ENCODE peak calls at places on chromosome 12, in seven cellular contexts. J is CD14-positive monocyte, E is WTC11, N is astrocyte of the spinal cord, G is fibroblast of lung, R is WERI-Rb-1, F is PC-9. M is an unnamed sample.

GRCh38 chr12:5200276-5201087 is 156.8 kb downstream of the KCNA5 start:
- DNase-seq in E (peak), J (no peak), F (peak), G (peak), R (peak), N (no peak), M (no peak)

GRCh38 chr12:58363971-58364370 is 422.6 kb downstream of the ATP23 start:
- DNase-seq in F (no peak), R (no peak), N (no peak), E (no peak), G (peak), J (no peak), M (no peak)

GRCh38 chr12:65670775-65671174 is 153.5 kb upstream of the HMGA2 start:
- DNase-seq in E (no peak), F (peak), G (no peak), J (no peak), N (peak), R (no peak), M (no peak)

GRCh38 chr12:103547929-103548328 is 39.1 kb upstream of the STAB2 start:
- DNase-seq in R (peak), G (no peak), E (peak), F (no peak), J (no peak), N (no peak), M (no peak)

GRCh38 chr12:2239376-2240010 is 186.7 kb downstream of the CACNA1C start:
- DNase-seq in E (no peak), J (no peak), N (no peak), F (no peak), R (no peak), G (peak), M (no peak)

GRCh38 chr12:59079472-59079871 is 159.2 kb upstream of the LRIG3 start:
- DNase-seq in N (no peak), F (no peak), E (no peak), J (no peak), R (no peak), G (no peak), M (no peak)

GRCh38 chr12:100248886-100249285 is 18.0 kb downstream of the DEPDC4 start:
- DNase-seq in G (no peak), F (no peak), R (no peak), E (no peak), J (no peak), N (no peak), M (no peak)

GRCh38 chr12:26847431-26847830 is 14.4 kb upstream of the ITPR2 start:
- DNase-seq in F (no peak), J (no peak), G (no peak), E (no peak), N (no peak), R (no peak), M (no peak)

GRCh38 chr12:58414398-58414871 is 473.1 kb downstream of the ATP23 start:
- DNase-seq in F (no peak), R (no peak), J (no peak), E (no peak), N (peak), G (peak), M (no peak)

GRCh38 chr12:110656071-110656655 is 32.8 kb downstream of the HVCN1 start:
- DNase-seq in E (no peak), F (no peak), G (no peak), N (no peak), R (no peak), J (no peak), M (no peak)

GRCh38 chr12:6915023-6915788 is 826 bp downstream of the ENO2 start:
- DNase-seq in F (no peak), R (peak), E (peak), G (no peak), N (no peak), J (no peak), M (no peak)

GRCh38 chr12:23630524-23630923 is 318.9 kb downstream of the SOX5 start:
- DNase-seq in F (no peak), E (no peak), N (no peak), G (no peak), R (no peak), J (no peak), M (no peak)

GRCh38 chr12:27572486-27573255 is 48.7 kb downstream of the PPFIBP1 start:
- DNase-seq in G (peak), N (peak), E (no peak), J (no peak), F (no peak), R (no peak), M (no peak)

GRCh38 chr12:7431993-7432685 is 11.8 kb downstream of the CD163L1 start:
- DNase-seq in F (no peak), R (no peak), E (no peak), G (no peak), N (no peak), J (no peak), M (no peak)

GRCh38 chr12:57127101-57127709 is 1.1 kb upstream of the LRP1 start:
- DNase-seq in R (peak), F (peak), E (peak), J (no peak), N (no peak), G (peak), M (no peak)

GRCh38 chr12:75754698-75755097 is 243.3 kb upstream of the KRR1 start:
- DNase-seq in N (no peak), E (no peak), J (no peak), R (no peak), F (no peak), G (no peak), M (no peak)

DNA sequence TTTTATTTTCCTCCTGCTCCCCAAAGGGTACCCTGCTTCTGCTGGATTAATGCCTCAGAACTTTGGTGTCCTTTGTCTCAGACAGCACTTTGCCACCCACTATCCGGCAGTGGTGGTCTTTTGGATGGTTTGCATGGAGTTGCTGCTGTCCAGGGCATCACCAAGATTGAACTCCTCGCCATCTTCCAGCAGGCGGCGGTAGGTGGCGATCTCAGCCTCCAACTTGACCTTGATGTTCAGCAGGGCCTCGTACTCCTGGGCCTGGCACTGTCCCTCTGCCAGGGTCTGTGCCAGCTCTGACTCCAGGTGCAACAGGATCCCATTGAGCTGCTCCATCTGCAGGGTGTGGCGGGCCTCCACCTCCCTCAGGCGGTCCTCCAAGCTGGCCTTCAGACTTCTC is 9.4 kb upstream of the NOPCHAP1 start:
- DNase-seq in F (no peak), R (no peak), N (no peak), J (no peak), G (no peak), E (no peak), M (no peak)
- TF ChIP-seq CTCF in F (no peak), R (no peak), N (peak), J (no peak), G (no peak), E (no peak), M (no peak)

GRCh38 chr12:51364026-51364425 is 17.5 kb upstream of the CELA1 start:
- DNase-seq in F (no peak), G (no peak), N (no peak), R (no peak), E (no peak), J (no peak), M (no peak)
- TF ChIP-seq CTCF in F (no peak), G (no peak), N (no peak), R (no peak), E (no peak), J (no peak), M (no peak)

GRCh38 chr12:53048780-53049401 is 974 bp upstream of the TNS2 start:
- DNase-seq in F (no peak), R (no peak), E (peak), G (peak), N (peak), J (no peak), M (no peak)
- TF ChIP-seq CTCF in F (no peak), R (no peak), E (no peak), G (no peak), N (no peak), J (no peak), M (no peak)

GRCh38 chr12:19185262-19185929 is 55.9 kb downstream of the PLEKHA5 start:
- DNase-seq in N (no peak), J (no peak), G (no peak), F (no peak), E (no peak), R (no peak), M (no peak)

GRCh38 chr12:19179986-19180385 is 50.5 kb downstream of the PLEKHA5 start:
- DNase-seq in G (no peak), R (no peak), N (no peak), E (no peak), J (no peak), F (no peak), M (no peak)

GRCh38 chr12:19183121-19183838 is 53.7 kb downstream of the PLEKHA5 start:
- DNase-seq in E (no peak), N (peak), G (peak), R (no peak), J (no peak), F (no peak), M (no peak)

GRCh38 chr12:19177754-19178153 is 48.2 kb downstream of the PLEKHA5 start:
- DNase-seq in J (no peak), G (peak), N (peak), R (no peak), E (no peak), F (no peak), M (no peak)

GRCh38 chr12:19181666-19182426 is 52.3 kb downstream of the PLEKHA5 start:
- DNase-seq in N (peak), F (no peak), J (no peak), G (peak), R (no peak), E (no peak), M (no peak)
- TF ChIP-seq CTCF in N (peak), F (no peak), J (peak), G (peak), R (no peak), E (no peak), M (no peak)

GRCh38 chr12:53944907-53945847 is 6.5 kb downstream of the HOXC13 start:
- DNase-seq in E (no peak), G (no peak), J (no peak), R (no peak), F (no peak), N (no peak), M (no peak)
- TF ChIP-seq CTCF in E (no peak), G (no peak), J (no peak), R (no peak), F (no peak), N (no peak), M (no peak)

DNA sequence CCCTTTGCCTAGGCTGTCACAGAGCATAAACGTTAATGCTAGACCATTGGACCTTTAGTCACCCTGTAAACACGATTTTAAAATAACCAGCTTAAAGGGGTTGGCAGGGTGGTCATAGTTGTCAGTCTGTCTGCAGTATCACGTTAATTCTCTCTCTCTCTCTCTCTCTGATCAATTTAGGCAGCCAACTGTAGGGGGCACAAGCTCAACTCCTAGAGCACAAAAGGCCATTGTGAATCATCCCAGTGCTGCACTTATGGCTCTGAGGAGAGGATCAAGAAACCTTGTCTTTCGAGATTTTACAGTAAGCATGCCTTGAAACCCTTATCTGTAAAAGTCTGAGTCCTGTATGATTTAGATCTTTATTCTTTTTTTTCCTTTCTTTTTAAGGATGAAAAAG is 97.1 kb downstream of the SCAF11 start:
- DNase-seq in R (peak), N (no peak), F (no peak), G (peak), J (no peak), E (no peak), M (no peak)
- TF ChIP-seq CTCF in R (peak), N (peak), F (no peak), G (peak), J (no peak), E (no peak), M (no peak)

GRCh38 chr12:48968467-48968866 is 3.1 kb downstream of the WNT10B start:
- DNase-seq in E (no peak), F (no peak), J (no peak), R (no peak), G (no peak), N (no peak), M (no peak)

GRCh38 chr12:48966177-48966890 is 5.2 kb downstream of the WNT10B start:
- DNase-seq in E (peak), G (no peak), R (no peak), N (no peak), J (no peak), F (no peak), M (no peak)

GRCh38 chr12:48968004-48968403 is 3.5 kb downstream of the WNT10B start:
- DNase-seq in F (no peak), E (no peak), R (no peak), N (no peak), G (no peak), J (no peak), M (no peak)

GRCh38 chr12:48961801-48962200 is 4.5 kb upstream of the ARF3 start:
- DNase-seq in J (no peak), E (no peak), F (no peak), N (no peak), R (no peak), G (no peak), M (no peak)

GRCh38 chr12:48965447-48965846 is 6.1 kb downstream of the WNT10B start:
- DNase-seq in F (no peak), R (no peak), E (no peak), J (no peak), G (peak), N (no peak), M (no peak)
- TF ChIP-seq CTCF in F (peak), R (peak), E (no peak), J (no peak), G (peak), N (peak), M (no peak)